ENCODE peak calls at places on chromosome 16, in nine cellular contexts. X, S, C, L, J, N, P, B and Z are unnamed samples.

GRCh38 chr16:79173910-79174309 is 426.6 kb downstream of the MAF start:
- DNase-seq in X (no peak), S (no peak), C (no peak), L (no peak), J (no peak), N (no peak), P (no peak), B (no peak), Z (no peak)

GRCh38 chr16:17392857-17393421 is 77.8 kb downstream of the XYLT1 start:
- DNase-seq in X (peak), S (no peak), C (no peak), L (no peak), J (no peak), N (no peak), P (no peak), B (no peak), Z (no peak)

GRCh38 chr16:51875834-51876725 is 670.9 kb downstream of the TOX3 start:
- DNase-seq in X (no peak), S (no peak), C (no peak), L (no peak), J (no peak), N (no peak), P (no peak), B (no peak), Z (no peak)

GRCh38 chr16:67678354-67679023 is 11.9 kb downstream of the C16orf86 start:
- DNase-seq in X (no peak), S (no peak), C (no peak), L (no peak), J (no peak), N (no peak), P (no peak), B (no peak), Z (no peak)

GRCh38 chr16:60564588-60564987 is 1471.7 kb downstream of the CDH8 start:
- DNase-seq in X (no peak), S (no peak), C (no peak), L (no peak), J (no peak), N (no peak), P (no peak), B (no peak), Z (no peak)

GRCh38 chr16:88807142-88807625 is 3.6 kb downstream of the CDT1 start:
- DNase-seq in X (no peak), S (no peak), C (no peak), L (no peak), J (no peak), N (no peak), P (peak), B (no peak), Z (no peak)

GRCh38 chr16:77894054-77894632 is 105.8 kb downstream of the VAT1L start:
- DNase-seq in X (no peak), S (no peak), C (no peak), L (no peak), J (no peak), N (no peak), P (no peak), B (no peak), Z (no peak)

GRCh38 chr16:61432421-61432820 is 603.8 kb downstream of the CDH8 start:
- DNase-seq in X (no peak), S (no peak), C (no peak), L (no peak), J (no peak), N (no peak), P (no peak), B (no peak), Z (no peak)

GRCh38 chr16:1492082-1492922 is 858 bp upstream of the TELO2 start:
- DNase-seq in X (no peak), S (no peak), C (no peak), L (no peak), J (no peak), N (no peak), P (no peak), B (no peak), Z (no peak)

GRCh38 chr16:54673353-54673752 is 257.3 kb upstream of the IRX5 start:
- DNase-seq in X (no peak), S (no peak), C (no peak), L (no peak), J (no peak), N (no peak), P (no peak), B (no peak), Z (no peak)

GRCh38 chr16:11190585-11191565 is 65.1 kb downstream of the SOCS1 start:
- DNase-seq in X (no peak), S (no peak), C (no peak), L (no peak), J (no peak), N (no peak), P (no peak), B (peak), Z (no peak)

GRCh38 chr16:68309798-68310197 is 948 bp downstream of the SLC7A6OS start:
- DNase-seq in X (peak), S (no peak), C (no peak), L (no peak), J (no peak), N (no peak), P (no peak), B (no peak), Z (no peak)

GRCh38 chr16:31181102-31181830 is 1.3 kb downstream of the FUS start:
- DNase-seq in X (no peak), S (peak), C (no peak), L (no peak), J (peak), N (no peak), P (peak), B (peak), Z (no peak)